ENCODE peak calls at places on chromosome 4, in seven cellular contexts. F, L, K, P, E, O and I are unnamed samples.

GRCh38 chr4:185811509-185812364 is at the start of gene SORBS2:
- DNase-seq in F (peak), L (peak), K (peak), P (no peak), E (no peak), O (no peak), I (peak)

GRCh38 chr4:71595576-71596108 is 188.2 kb downstream of the GC start:
- DNase-seq in F (no peak), L (no peak), K (peak), P (no peak), E (no peak), O (no peak), I (no peak)

GRCh38 chr4:64564126-64564525 is 154.9 kb upstream of the TECRL start:
- DNase-seq in F (no peak), L (no peak), K (no peak), P (no peak), E (no peak), O (no peak), I (no peak)

GRCh38 chr4:145681518-145681917 is 1.6 kb downstream of the C4orf51 start:
- DNase-seq in F (no peak), L (no peak), K (no peak), P (peak), E (no peak), O (no peak), I (no peak)

GRCh38 chr4:26671111-26671510 is 87.2 kb downstream of the TBC1D19 start:
- DNase-seq in F (no peak), L (no peak), K (peak), P (no peak), E (no peak), O (no peak), I (no peak)

GRCh38 chr4:112361181-112361791 is 64.1 kb downstream of the ALPK1 start:
- DNase-seq in F (no peak), L (no peak), K (peak), P (no peak), E (peak), O (no peak), I (no peak)

GRCh38 chr4:163606885-163607284 is 112.4 kb downstream of the TMA16 start:
- DNase-seq in F (no peak), L (no peak), K (no peak), P (no peak), E (no peak), O (no peak), I (no peak)

GRCh38 chr4:40178672-40179071 is 18.2 kb upstream of the RHOH start:
- DNase-seq in F (no peak), L (no peak), K (no peak), P (no peak), E (no peak), O (no peak), I (no peak)

GRCh38 chr4:5036239-5036638 is 15.0 kb upstream of the STK32B start:
- DNase-seq in F (no peak), L (no peak), K (no peak), P (no peak), E (no peak), O (no peak), I (no peak)

GRCh38 chr4:68700152-68700551 is 29.7 kb upstream of the UGT2B15 start:
- DNase-seq in F (no peak), L (no peak), K (no peak), P (no peak), E (no peak), O (no peak), I (no peak)

GRCh38 chr4:163161536-163162205 is 5.0 kb downstream of the NAF1 start:
- DNase-seq in F (no peak), L (no peak), K (no peak), P (peak), E (peak), O (no peak), I (no peak)

GRCh38 chr4:108559067-108559793 is 61.1 kb upstream of the RPL34 start:
- DNase-seq in F (no peak), L (no peak), K (no peak), P (no peak), E (no peak), O (no peak), I (no peak)

GRCh38 chr4:53620956-53621355 is 29.7 kb upstream of the LNX1 start:
- DNase-seq in F (no peak), L (no peak), K (no peak), P (no peak), E (no peak), O (no peak), I (no peak)

GRCh38 chr4:112714922-112715901 is 78.3 kb downstream of the LARP7 start:
- DNase-seq in F (no peak), L (no peak), K (no peak), P (no peak), E (no peak), O (no peak), I (no peak)

GRCh38 chr4:140150886-140151699 is 2.9 kb downstream of the MAML3 start:
- DNase-seq in F (peak), L (peak), K (peak), P (peak), E (peak), O (peak), I (peak)

GRCh38 chr4:138217567-138217966 is 24.6 kb downstream of the SLC7A11 start:
- DNase-seq in F (peak), L (no peak), K (no peak), P (no peak), E (no peak), O (no peak), I (peak)

GRCh38 chr4:40719008-40719623 is 30.6 kb upstream of the NSUN7 start:
- DNase-seq in F (peak), L (no peak), K (peak), P (peak), E (peak), O (no peak), I (no peak)

GRCh38 chr4:74431113-74431826 is 13.7 kb upstream of the AREG start:
- DNase-seq in F (no peak), L (no peak), K (no peak), P (peak), E (no peak), O (no peak), I (no peak)

GRCh38 chr4:7365472-7366179 is 69.1 kb downstream of the PSAPL1 start:
- DNase-seq in F (no peak), L (no peak), K (peak), P (no peak), E (no peak), O (no peak), I (peak)

GRCh38 chr4:156976147-156976546 is 4.5 kb upstream of the PDGFC start:
- DNase-seq in F (no peak), L (no peak), K (no peak), P (peak), E (no peak), O (no peak), I (no peak)

GRCh38 chr4:99013884-99014523 is 18.5 kb downstream of the METAP1 start:
- DNase-seq in F (no peak), L (no peak), K (no peak), P (no peak), E (no peak), O (no peak), I (no peak)

GRCh38 chr4:89660851-89661250 is 176.1 kb downstream of the SNCA start:
- DNase-seq in F (no peak), L (no peak), K (no peak), P (no peak), E (no peak), O (no peak), I (no peak)

GRCh38 chr4:55184600-55185523 is 59.5 kb upstream of the KDR start:
- DNase-seq in F (no peak), L (peak), K (peak), P (peak), E (peak), O (no peak), I (no peak)

GRCh38 chr4:142883433-142883832 is 37.3 kb upstream of the INPP4B start:
- DNase-seq in F (no peak), L (no peak), K (no peak), P (peak), E (no peak), O (no peak), I (no peak)